ENCODE peak calls at places on chromosomes 13 and 19, in ten cellular contexts. W, N, K, L, A, V, H, J, S and X are unnamed samples.

GRCh38 chr13:25981060-25981459 is 70.8 kb downstream of the SHISA2 start:
- DNase-seq in N (no peak), W (no peak), H (no peak), J (no peak), V (no peak), K (no peak), S (no peak), L (no peak), A (no peak), X (no peak)

GRCh38 chr13:43874512-43875092 is 4.9 kb downstream of the CCDC122 start:
- DNase-seq in H (no peak), L (no peak), S (no peak), N (no peak), A (no peak), J (no peak), W (no peak), V (no peak), K (no peak), X (no peak)

GRCh38 chr13:37168922-37169321 is 63.5 kb upstream of the CSNK1A1L start:
- DNase-seq in S (no peak), K (no peak), W (no peak), N (no peak), J (no peak), L (no peak), V (no peak), A (no peak), H (no peak), X (no peak)

GRCh38 chr19:46022431-46023310 is at the start of gene PGLYRP1:
- DNase-seq in K (no peak), V (no peak), H (no peak), W (no peak), S (no peak), N (no peak), A (no peak), J (no peak), L (no peak), X (no peak)

GRCh38 chr13:75530536-75530935 is 7.1 kb downstream of the COMMD6 start:
- DNase-seq in J (no peak), V (no peak), A (no peak), N (no peak), W (no peak), H (no peak), L (no peak), K (no peak), S (no peak), X (no peak)

GRCh38 chr13:79228972-79229371 is 177.1 kb downstream of the RBM26 start:
- DNase-seq in K (no peak), A (no peak), H (no peak), W (no peak), N (no peak), L (no peak), V (no peak), J (no peak), S (no peak), X (no peak)

GRCh38 chr19:58439576-58440554 is at the start of gene ZNF132:
- DNase-seq in K (peak; percentile 95), L (peak; percentile 96), W (peak; percentile 91), H (peak; percentile 95), J (peak; percentile 95), N (peak; percentile 97), V (peak; percentile 99), A (peak; percentile 97), S (peak; percentile 97), X (peak; percentile 91)

GRCh38 chr19:4518345-4519171 is at the start of gene PLIN4:
- DNase-seq in J (peak; percentile 95), H (no peak), A (peak; percentile 94), L (peak; percentile 60), W (no peak), K (no peak), S (no peak), V (no peak), N (no peak), X (no peak)

GRCh38 chr13:50810998-50811397 is 32.5 kb downstream of the DLEU7 start:
- DNase-seq in V (no peak), W (no peak), L (no peak), J (no peak), H (no peak), K (no peak), A (no peak), N (no peak), S (no peak), X (no peak)

GRCh38 chr13:58587183-58587582 is 955.6 kb downstream of the PCDH17 start:
- DNase-seq in N (no peak), L (no peak), V (no peak), A (no peak), H (no peak), K (no peak), S (no peak), W (no peak), J (no peak), X (no peak)

GRCh38 chr19:17817668-17818363 is 3.5 kb downstream of the INSL3 start:
- DNase-seq in N (no peak), S (no peak), J (no peak), H (no peak), K (no peak), W (no peak), L (no peak), V (no peak), A (no peak), X (no peak)

GRCh38 chr13:88919970-88920628 is 1248.9 kb downstream of the SLITRK5 start:
- DNase-seq in J (no peak), H (no peak), S (no peak), W (no peak), K (no peak), V (no peak), A (no peak), L (no peak), N (no peak), X (no peak)

GRCh38 chr13:28314879-28315278 is 176.5 kb downstream of the PAN3 start:
- DNase-seq in S (no peak), N (no peak), K (no peak), W (no peak), H (no peak), A (no peak), V (no peak), J (no peak), L (no peak), X (no peak)

GRCh38 chr19:38559428-38560401 is 58.0 kb downstream of the MAP4K1 start:
- DNase-seq in V (no peak), J (no peak), L (no peak), N (no peak), S (no peak), H (no peak), W (peak; percentile 13), A (no peak), K (no peak), X (no peak)
- H3K4me3 ChIP-seq in V (no peak overlapping the region), J (no peak overlapping the region), L (no peak overlapping the region), N (no peak overlapping the region), S (no peak overlapping the region), H (no peak overlapping the region), W (no peak overlapping the region), A (no peak overlapping the region), K (no peak overlapping the region), X (no peak overlapping the region)

GRCh38 chr19:50198431-50199253 is 4.8 kb upstream of the MYH14 start:
- DNase-seq in K (no peak), L (no peak), H (no peak), W (no peak), A (no peak), J (no peak), V (peak; percentile 52), S (no peak), N (no peak), X (no peak)

GRCh38 chr19:50199254-50199545 is 4.2 kb upstream of the MYH14 start:
- DNase-seq in V (peak; percentile 56), W (no peak), N (no peak), H (no peak), A (no peak), L (no peak), J (no peak), K (no peak), S (no peak), X (no peak)

GRCh38 chr19:50195224-50195623 is 8.2 kb upstream of the MYH14 start:
- DNase-seq in V (no peak), N (no peak), K (no peak), S (no peak), L (no peak), H (no peak), W (no peak), J (no peak), A (no peak), X (no peak)

GRCh38 chr19:50197348-50197747 is 6.1 kb upstream of the MYH14 start:
- DNase-seq in H (no peak), J (no peak), N (no peak), L (no peak), A (no peak), S (no peak), W (no peak), K (no peak), V (no peak), X (no peak)

GRCh38 chr19:50196322-50196932 is 7.0 kb upstream of the MYH14 start:
- DNase-seq in V (no peak), A (no peak), N (no peak), H (no peak), W (no peak), S (no peak), J (no peak), K (no peak), L (no peak), X (no peak)
- H3K9me3 ChIP-seq in V (no peaks in the 10 kb centered on the region), A (no peaks in the 10 kb centered on the region), N (peaks cover 3% of the 10 kb centered on the region), H (no peaks in the 10 kb centered on the region), W (no peaks in the 10 kb centered on the region), S (no peaks in the 10 kb centered on the region), J (no peaks in the 10 kb centered on the region), K (no peaks in the 10 kb centered on the region), L (no peaks in the 10 kb centered on the region), X (peaks cover 6% of the 10 kb centered on the region)

DNA sequence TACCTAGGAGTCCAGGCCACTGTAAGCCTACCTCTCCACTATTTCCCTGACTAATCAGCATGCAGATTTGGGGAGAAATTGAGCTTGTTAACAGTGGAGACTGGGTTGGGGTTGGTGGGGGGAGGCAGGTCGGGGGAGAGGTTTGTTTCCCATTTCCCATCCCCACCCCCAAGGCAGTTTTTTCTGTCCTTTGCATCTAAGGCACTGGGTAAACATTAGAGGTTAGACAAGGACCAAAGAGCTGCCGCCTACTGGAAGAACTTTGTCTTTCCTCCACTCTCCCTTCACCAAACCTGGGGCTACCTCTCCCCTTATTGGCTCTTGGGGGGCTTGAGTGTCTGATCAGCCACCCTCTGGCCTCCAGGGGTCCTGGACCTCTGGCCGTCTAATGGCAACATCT is 953 bp downstream of the KCNN4 start:
- DNase-seq in W (no peak), J (no peak), S (no peak), N (no peak), H (no peak), K (no peak), A (no peak), L (no peak), V (no peak), X (no peak)
- H3K4me3 ChIP-seq in W (peak overlapping the region; percentile 51), J (no peak overlapping the region), S (no peak overlapping the region), N (no peak overlapping the region), H (peak overlapping the region; percentile 42), K (no peak overlapping the region), A (no peak overlapping the region), L (peak overlapping the region; percentile 43), V (no peak overlapping the region), X (no peak overlapping the region)

DNA sequence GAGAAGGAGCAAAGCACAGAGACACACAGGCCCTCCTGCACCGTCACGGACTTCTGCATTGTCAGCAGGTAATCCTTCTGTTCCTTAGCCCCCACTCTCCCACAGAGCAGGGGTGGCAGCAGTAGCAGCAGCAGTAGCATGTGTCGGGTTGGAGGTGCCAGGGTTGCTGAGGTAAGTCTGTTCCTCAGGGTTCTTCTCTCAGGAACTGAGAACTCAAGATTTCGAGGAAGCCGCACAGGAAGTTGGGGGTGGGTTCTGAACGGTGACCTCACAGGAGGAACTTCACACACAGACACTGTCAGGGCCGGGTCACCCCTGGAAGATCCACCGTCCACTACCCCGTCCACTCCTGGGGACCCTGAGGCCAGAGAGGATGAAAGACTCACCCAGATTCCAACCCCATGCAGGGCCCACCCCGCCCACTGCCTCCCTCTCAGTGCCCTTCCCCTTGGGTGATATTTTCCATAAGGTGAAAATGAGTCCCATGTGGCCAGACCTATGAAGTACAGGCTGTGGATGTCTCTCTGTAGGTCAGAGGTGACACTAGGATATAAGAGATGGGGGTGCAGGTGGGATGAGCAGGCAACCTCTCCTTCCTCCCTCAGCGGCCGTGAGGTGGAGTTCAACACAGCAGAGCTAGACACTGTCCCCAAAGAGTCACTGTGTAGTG is at the start of gene SIGLEC12:
- DNase-seq in A (no peak), H (no peak), K (no peak), V (peak; percentile 31), L (peak; percentile 28), S (peak; percentile 55), N (no peak), W (no peak), J (peak; percentile 59), X (no peak)
- H3K9me3 ChIP-seq in A (no peaks in the 10 kb centered on the region), H (peaks cover 7% of the 10 kb centered on the region), K (no peaks in the 10 kb centered on the region), V (no peaks in the 10 kb centered on the region), L (no peaks in the 10 kb centered on the region), S (no peaks in the 10 kb centered on the region), N (peaks cover 44% of the 10 kb centered on the region), W (no peaks in the 10 kb centered on the region), J (no peaks in the 10 kb centered on the region), X (no peaks in the 10 kb centered on the region)